ENCODE peak calls at places on chromosomes 16 and 17, in eight cellular contexts. One of them, this sample, is unnamed.

GRCh38 chr17:78680436-78680835 is 101.6 kb downstream of the CYTH1 start:
- DNase-seq in T-helper 1 cell: no peak
- DNase-seq in foreskin fibroblast: no peak
- DNase-seq in stimulated activated naive CD4-positive, alpha-beta T cell: no peak
- DNase-seq in cardiac muscle cell: no peak
- DNase-seq in RWPE1: peak; percentile 32
- DNase-seq in NCI-H774: no peak
- DNase-seq in head of caudate nucleus: no peak
- DNase-seq in this sample: peak; percentile 54

GRCh38 chr17:48513653-48514482 is 16.9 kb downstream of the HOXB1 start:
- DNase-seq in head of caudate nucleus: no peak
- DNase-seq in T-helper 1 cell: no peak
- DNase-seq in NCI-H774: no peak
- DNase-seq in RWPE1: no peak
- DNase-seq in foreskin fibroblast: no peak
- DNase-seq in stimulated activated naive CD4-positive, alpha-beta T cell: no peak
- DNase-seq in cardiac muscle cell: no peak
- DNase-seq in this sample: no peak

GRCh38 chr17:48477235-48477634 is 47.2 kb upstream of the SKAP1 start:
- DNase-seq in RWPE1: no peak
- DNase-seq in foreskin fibroblast: no peak
- DNase-seq in NCI-H774: no peak
- DNase-seq in stimulated activated naive CD4-positive, alpha-beta T cell: no peak
- DNase-seq in T-helper 1 cell: no peak
- DNase-seq in cardiac muscle cell: no peak
- DNase-seq in head of caudate nucleus: no peak
- DNase-seq in this sample: no peak

GRCh38 chr17:37292429-37293139 is 83.2 kb upstream of the C17orf78 start:
- DNase-seq in stimulated activated naive CD4-positive, alpha-beta T cell: no peak
- DNase-seq in T-helper 1 cell: no peak
- DNase-seq in head of caudate nucleus: no peak
- DNase-seq in foreskin fibroblast: peak; percentile 33
- DNase-seq in NCI-H774: no peak
- DNase-seq in RWPE1: no peak
- DNase-seq in cardiac muscle cell: no peak
- DNase-seq in this sample: no peak

GRCh38 chr17:17523714-17524075 is 27.5 kb upstream of the RASD1 start:
- DNase-seq in RWPE1: no peak
- DNase-seq in NCI-H774: no peak
- DNase-seq in T-helper 1 cell: no peak
- DNase-seq in head of caudate nucleus: no peak
- DNase-seq in foreskin fibroblast: no peak
- DNase-seq in cardiac muscle cell: no peak
- DNase-seq in stimulated activated naive CD4-positive, alpha-beta T cell: no peak
- DNase-seq in this sample: no peak

GRCh38 chr17:35879748-35880654 is at the start of gene CCL5:
- DNase-seq in foreskin fibroblast: no peak
- DNase-seq in cardiac muscle cell: no peak
- DNase-seq in T-helper 1 cell: peak; percentile 26
- DNase-seq in head of caudate nucleus: no peak
- DNase-seq in stimulated activated naive CD4-positive, alpha-beta T cell: no peak
- DNase-seq in RWPE1: peak; percentile 28
- DNase-seq in NCI-H774: no peak
- DNase-seq in this sample: no peak

GRCh38 chr16:87129771-87130170 is 187.4 kb downstream of the C16orf95 start:
- DNase-seq in stimulated activated naive CD4-positive, alpha-beta T cell: no peak
- DNase-seq in head of caudate nucleus: no peak
- DNase-seq in cardiac muscle cell: no peak
- DNase-seq in NCI-H774: no peak
- DNase-seq in RWPE1: peak; percentile 62
- DNase-seq in foreskin fibroblast: peak; percentile 67
- DNase-seq in T-helper 1 cell: no peak
- DNase-seq in this sample: peak; percentile 29

GRCh38 chr16:66914541-66914940 is 4.1 kb downstream of the CDH16 start:
- DNase-seq in RWPE1: no peak
- DNase-seq in foreskin fibroblast: no peak
- DNase-seq in NCI-H774: no peak
- DNase-seq in stimulated activated naive CD4-positive, alpha-beta T cell: no peak
- DNase-seq in cardiac muscle cell: no peak
- DNase-seq in T-helper 1 cell: no peak
- DNase-seq in head of caudate nucleus: no peak
- DNase-seq in this sample: no peak

GRCh38 chr16:11359370-11359769 is 14.1 kb downstream of the RMI2 start:
- DNase-seq in head of caudate nucleus: no peak
- DNase-seq in cardiac muscle cell: no peak
- DNase-seq in RWPE1: peak; percentile 80
- DNase-seq in T-helper 1 cell: no peak
- DNase-seq in NCI-H774: no peak
- DNase-seq in foreskin fibroblast: peak; percentile 63
- DNase-seq in stimulated activated naive CD4-positive, alpha-beta T cell: no peak
- DNase-seq in this sample: peak; percentile 46

GRCh38 chr17:21034350-21035235 is 8.2 kb downstream of the USP22 start:
- DNase-seq in stimulated activated naive CD4-positive, alpha-beta T cell: peak; percentile 18
- DNase-seq in foreskin fibroblast: no peak
- DNase-seq in cardiac muscle cell: no peak
- DNase-seq in RWPE1: no peak
- DNase-seq in T-helper 1 cell: peak; percentile 39
- DNase-seq in head of caudate nucleus: no peak
- DNase-seq in NCI-H774: no peak
- DNase-seq in this sample: no peak

GRCh38 chr17:40646791-40647548 is 648 bp downstream of the SMARCE1 start:
- DNase-seq in RWPE1: no peak
- DNase-seq in T-helper 1 cell: peak; percentile 39
- DNase-seq in foreskin fibroblast: no peak
- DNase-seq in cardiac muscle cell: peak; percentile 48
- DNase-seq in NCI-H774: no peak
- DNase-seq in stimulated activated naive CD4-positive, alpha-beta T cell: peak; percentile 40
- DNase-seq in head of caudate nucleus: no peak
- DNase-seq in this sample: peak; percentile 28

GRCh38 chr17:4834621-4835020 is 1.5 kb downstream of the MINK1 start:
- DNase-seq in NCI-H774: no peak
- DNase-seq in cardiac muscle cell: no peak
- DNase-seq in head of caudate nucleus: no peak
- DNase-seq in RWPE1: no peak
- DNase-seq in foreskin fibroblast: no peak
- DNase-seq in T-helper 1 cell: no peak
- DNase-seq in stimulated activated naive CD4-positive, alpha-beta T cell: no peak
- DNase-seq in this sample: no peak

GRCh38 chr17:57363998-57364645 is 107.8 kb downstream of the MSI2 start:
- DNase-seq in cardiac muscle cell: no peak
- DNase-seq in stimulated activated naive CD4-positive, alpha-beta T cell: no peak
- DNase-seq in RWPE1: no peak
- DNase-seq in head of caudate nucleus: no peak
- DNase-seq in NCI-H774: no peak
- DNase-seq in foreskin fibroblast: no peak
- DNase-seq in T-helper 1 cell: no peak
- DNase-seq in this sample: no peak

GRCh38 chr16:84937196-84937935 is 74.0 kb downstream of the ZDHHC7 start:
- DNase-seq in cardiac muscle cell: no peak
- DNase-seq in head of caudate nucleus: no peak
- DNase-seq in T-helper 1 cell: no peak
- DNase-seq in NCI-H774: no peak
- DNase-seq in RWPE1: no peak
- DNase-seq in foreskin fibroblast: no peak
- DNase-seq in stimulated activated naive CD4-positive, alpha-beta T cell: no peak
- DNase-seq in this sample: no peak

GRCh38 chr17:21462259-21462658 is 86.1 kb downstream of the KCNJ12 start:
- DNase-seq in head of caudate nucleus: no peak
- DNase-seq in cardiac muscle cell: no peak
- DNase-seq in foreskin fibroblast: no peak
- DNase-seq in NCI-H774: no peak
- DNase-seq in RWPE1: no peak
- DNase-seq in stimulated activated naive CD4-positive, alpha-beta T cell: no peak
- DNase-seq in T-helper 1 cell: no peak
- DNase-seq in this sample: no peak

GRCh38 chr17:2262146-2262587 is 41.4 kb downstream of the SMG6 start:
- DNase-seq in T-helper 1 cell: no peak
- DNase-seq in cardiac muscle cell: no peak
- DNase-seq in head of caudate nucleus: no peak
- DNase-seq in NCI-H774: no peak
- DNase-seq in stimulated activated naive CD4-positive, alpha-beta T cell: no peak
- DNase-seq in RWPE1: peak; percentile 36
- DNase-seq in foreskin fibroblast: peak; percentile 82
- DNase-seq in this sample: peak; percentile 72

GRCh38 chr17:68399638-68400403 is 57.5 kb downstream of the WIPI1 start:
- DNase-seq in T-helper 1 cell: no peak
- DNase-seq in cardiac muscle cell: no peak
- DNase-seq in RWPE1: no peak
- DNase-seq in foreskin fibroblast: peak; percentile 76
- DNase-seq in head of caudate nucleus: no peak
- DNase-seq in NCI-H774: no peak
- DNase-seq in stimulated activated naive CD4-positive, alpha-beta T cell: no peak
- DNase-seq in this sample: no peak

This sample was measured in brain microvascular endothelial cell.